ENCODE peak calls at places on chromosomes 6 and 20, in four cellular contexts. One of them, this sample, is unnamed.

GRCh38 chr6:72418495-72418894 is 203.4 kb upstream of the KCNQ5 start:
- DNase-seq in A549: no peak
- DNase-seq in GM12878: no peak
- DNase-seq in K562: no peak
- DNase-seq in this sample: no peak

GRCh38 chr20:46883847-46884246 is 10.8 kb upstream of the EYA2 start:
- DNase-seq in A549: no peak
- DNase-seq in GM12878: no peak
- DNase-seq in K562: no peak
- DNase-seq in this sample: no peak

GRCh38 chr6:167497387-167498056 is 172.6 kb downstream of the TTLL2 start:
- DNase-seq in A549: no peak
- DNase-seq in GM12878: no peak
- DNase-seq in K562: no peak
- DNase-seq in this sample: peak; percentile 73

GRCh38 chr20:38143238-38143645 is 21.8 kb downstream of the TGM2 start:
- DNase-seq in A549: peak; percentile 65
- DNase-seq in GM12878: no peak
- DNase-seq in K562: peak; percentile 44
- DNase-seq in this sample: peak; percentile 99

GRCh38 chr6:87909849-87910248 is 137.8 kb upstream of the SPACA1 start:
- DNase-seq in A549: no peak
- DNase-seq in GM12878: no peak
- DNase-seq in K562: no peak
- DNase-seq in this sample: no peak

GRCh38 chr6:151247510-151247909 is 7.7 kb downstream of the AKAP12 start:
- DNase-seq in A549: no peak
- DNase-seq in GM12878: no peak
- DNase-seq in K562: no peak
- DNase-seq in this sample: no peak

GRCh38 chr6:108114861-108115597 is 40.5 kb upstream of the OSTM1 start:
- DNase-seq in A549: no peak
- DNase-seq in GM12878: no peak
- DNase-seq in K562: no peak
- DNase-seq in this sample: no peak

GRCh38 chr6:110761371-110761770 is 53.9 kb downstream of the CDK19 start:
- DNase-seq in A549: no peak
- DNase-seq in GM12878: no peak
- DNase-seq in K562: no peak
- DNase-seq in this sample: no peak

GRCh38 chr6:121382467-121383121 is 48.3 kb upstream of the TBC1D32 start:
- DNase-seq in A549: no peak
- DNase-seq in GM12878: no peak
- DNase-seq in K562: no peak
- DNase-seq in this sample: peak; percentile 14

GRCh38 chr6:44116643-44117382 is 10.4 kb downstream of the MRPL14 start:
- DNase-seq in A549: no peak
- DNase-seq in GM12878: no peak
- DNase-seq in K562: no peak
- DNase-seq in this sample: no peak

GRCh38 chr6:81105998-81106397 is 646.5 kb downstream of the TENT5A start:
- DNase-seq in A549: no peak
- DNase-seq in GM12878: no peak
- DNase-seq in K562: no peak
- DNase-seq in this sample: no peak

GRCh38 chr20:3465301-3465700 is 5.5 kb upstream of the ATRN start:
- DNase-seq in A549: no peak
- DNase-seq in GM12878: no peak
- DNase-seq in K562: no peak
- DNase-seq in this sample: no peak

GRCh38 chr6:158674342-158674969 is 24.6 kb downstream of the SYTL3 start:
- DNase-seq in A549: no peak
- DNase-seq in GM12878: no peak
- DNase-seq in K562: no peak
- DNase-seq in this sample: no peak

GRCh38 chr20:56422824-56423189 is 10.7 kb downstream of the CASS4 start:
- DNase-seq in A549: no peak
- DNase-seq in GM12878: no peak
- DNase-seq in K562: peak; percentile 42
- DNase-seq in this sample: no peak

GRCh38 chr20:45783656-45784294 is 7.9 kb downstream of the WFDC3 start:
- DNase-seq in A549: no peak
- DNase-seq in GM12878: no peak
- DNase-seq in K562: no peak
- DNase-seq in this sample: no peak

GRCh38 chr6:133300896-133301295 is 59.7 kb downstream of the EYA4 start:
- DNase-seq in A549: no peak
- DNase-seq in GM12878: no peak
- DNase-seq in K562: no peak
- DNase-seq in this sample: no peak

GRCh38 chr20:2986466-2986865 is 57.0 kb upstream of the GNRH2 start:
- DNase-seq in A549: no peak
- DNase-seq in GM12878: no peak
- DNase-seq in K562: no peak
- DNase-seq in this sample: no peak

GRCh38 chr6:16973071-16973470 is 128.8 kb upstream of the STMND1 start:
- DNase-seq in A549: no peak
- DNase-seq in GM12878: no peak
- DNase-seq in K562: no peak
- DNase-seq in this sample: no peak

GRCh38 chr20:46021361-46022359 is 7.4 kb upstream of the SLC12A5 start:
- DNase-seq in A549: peak; percentile 69
- DNase-seq in GM12878: no peak
- DNase-seq in K562: peak; percentile 96
- DNase-seq in this sample: peak; percentile 69

GRCh38 chr20:3218307-3218988 is 9.2 kb downstream of the ITPA start:
- DNase-seq in A549: peak; percentile 89
- DNase-seq in GM12878: no peak
- DNase-seq in K562: peak; percentile 74
- DNase-seq in this sample: peak; percentile 75

GRCh38 chr6:14263881-14264424 is 146.4 kb downstream of the CD83 start:
- DNase-seq in A549: no peak
- DNase-seq in GM12878: no peak
- DNase-seq in K562: no peak
- DNase-seq in this sample: no peak

GRCh38 chr6:134431306-134431919 is 113.5 kb upstream of the SGK1 start:
- DNase-seq in A549: no peak
- DNase-seq in GM12878: no peak
- DNase-seq in K562: no peak
- DNase-seq in this sample: no peak

GRCh38 chr6:130314271-130314670 is 51.5 kb upstream of the TMEM200A start:
- DNase-seq in A549: no peak
- DNase-seq in GM12878: no peak
- DNase-seq in K562: no peak
- DNase-seq in this sample: no peak

GRCh38 chr20:16069416-16070010 is 503.7 kb downstream of the KIF16B start:
- DNase-seq in A549: no peak
- DNase-seq in GM12878: peak; percentile 43
- DNase-seq in K562: no peak
- DNase-seq in this sample: no peak

GRCh38 chr6:89944181-89944755 is 50.0 kb downstream of the GJA10 start:
- DNase-seq in A549: no peak
- DNase-seq in GM12878: no peak
- DNase-seq in K562: no peak
- DNase-seq in this sample: no peak
- TF ChIP-seq ESRRA in A549: no peak
- TF ChIP-seq ESRRA in GM12878: no peak
- TF ChIP-seq ESRRA in K562: no peak
- TF ChIP-seq ESRRA in this sample: no peak

DNA sequence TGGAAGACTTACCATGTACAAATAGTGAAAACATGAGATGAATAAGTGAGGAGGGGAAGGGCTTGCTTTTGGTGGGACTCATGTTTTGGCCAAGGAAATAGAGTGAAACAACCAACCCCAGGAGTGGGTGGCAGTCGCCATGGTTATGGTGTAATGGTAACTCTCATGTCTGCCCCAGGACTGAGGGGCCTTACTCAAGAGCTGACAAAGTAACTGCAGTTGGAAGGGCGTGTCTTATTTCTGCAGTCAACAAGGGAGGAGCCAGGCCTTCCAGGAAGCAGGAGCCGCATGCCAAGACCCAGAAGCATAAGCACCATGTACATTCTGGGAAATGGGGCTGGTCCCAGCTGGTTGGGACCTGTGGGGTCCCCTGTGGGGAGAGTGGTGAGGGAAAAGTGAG is 108.5 kb downstream of the UNC5CL start:
- DNase-seq in A549: no peak
- DNase-seq in GM12878: no peak
- DNase-seq in K562: peak; percentile 39
- DNase-seq in this sample: no peak
- TF ChIP-seq MAX in A549: no peak
- TF ChIP-seq MAX in GM12878: no peak
- TF ChIP-seq MAX in K562: no peak
- TF ChIP-seq MAX in this sample: no peak

DNA sequence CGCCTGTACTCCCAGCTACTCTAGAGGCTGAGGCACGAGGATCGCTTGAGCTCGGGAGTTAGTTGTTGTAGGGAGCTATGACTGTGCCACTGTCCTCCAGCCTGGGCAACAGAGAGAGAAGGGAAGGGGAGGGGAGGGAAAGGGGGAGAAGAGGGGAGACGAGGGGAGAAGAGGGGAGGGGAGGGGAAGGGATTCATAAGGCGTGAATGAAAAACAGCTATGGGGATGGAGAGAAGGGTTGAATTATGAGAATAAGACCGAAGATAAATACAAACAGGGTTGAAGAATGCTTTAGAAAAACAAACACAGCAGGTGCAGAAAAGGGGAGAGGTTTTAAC is 106.0 kb downstream of the TRIM27 start:
- DNase-seq in A549: no peak
- DNase-seq in GM12878: no peak
- DNase-seq in K562: no peak
- DNase-seq in this sample: no peak
- H3K4me3 ChIP-seq in A549: peak overlapping the region; percentile 51
- H3K4me3 ChIP-seq in GM12878: no peak overlapping the region
- H3K4me3 ChIP-seq in K562: peak overlapping the region; percentile 45
- H3K4me3 ChIP-seq in this sample: no peak overlapping the region

GRCh38 chr20:51424270-51425041 is 118.1 kb downstream of the NFATC2 start:
- DNase-seq in A549: no peak
- DNase-seq in GM12878: no peak
- DNase-seq in K562: no peak
- DNase-seq in this sample: no peak

GRCh38 chr20:51420805-51421204 is 121.7 kb downstream of the NFATC2 start:
- DNase-seq in A549: no peak
- DNase-seq in GM12878: no peak
- DNase-seq in K562: no peak
- DNase-seq in this sample: no peak

GRCh38 chr20:51423810-51424209 is 118.7 kb downstream of the NFATC2 start:
- DNase-seq in A549: no peak
- DNase-seq in GM12878: no peak
- DNase-seq in K562: no peak
- DNase-seq in this sample: no peak

GRCh38 chr20:51425347-51426106 is 117.0 kb downstream of the NFATC2 start:
- DNase-seq in A549: no peak
- DNase-seq in GM12878: no peak
- DNase-seq in K562: no peak
- DNase-seq in this sample: no peak

GRCh38 chr20:51422912-51423667 is 119.4 kb downstream of the NFATC2 start:
- DNase-seq in A549: no peak
- DNase-seq in GM12878: no peak
- DNase-seq in K562: no peak
- DNase-seq in this sample: no peak
- TF ChIP-seq ESRRA in A549: no peak
- TF ChIP-seq ESRRA in GM12878: no peak
- TF ChIP-seq ESRRA in K562: no peak
- TF ChIP-seq ESRRA in this sample: no peak

GRCh38 chr6:20188630-20189075 is 23.6 kb downstream of the MBOAT1 start:
- DNase-seq in A549: no peak
- DNase-seq in GM12878: no peak
- DNase-seq in K562: no peak
- DNase-seq in this sample: no peak

GRCh38 chr6:20197251-20197650 is 15.0 kb downstream of the MBOAT1 start:
- DNase-seq in A549: no peak
- DNase-seq in GM12878: no peak
- DNase-seq in K562: no peak
- DNase-seq in this sample: no peak

GRCh38 chr6:20192625-20193024 is 19.6 kb downstream of the MBOAT1 start:
- DNase-seq in A549: no peak
- DNase-seq in GM12878: no peak
- DNase-seq in K562: no peak
- DNase-seq in this sample: no peak

GRCh38 chr6:20186981-20187380 is 25.3 kb downstream of the MBOAT1 start:
- DNase-seq in A549: no peak
- DNase-seq in GM12878: no peak
- DNase-seq in K562: no peak
- DNase-seq in this sample: no peak

DNA sequence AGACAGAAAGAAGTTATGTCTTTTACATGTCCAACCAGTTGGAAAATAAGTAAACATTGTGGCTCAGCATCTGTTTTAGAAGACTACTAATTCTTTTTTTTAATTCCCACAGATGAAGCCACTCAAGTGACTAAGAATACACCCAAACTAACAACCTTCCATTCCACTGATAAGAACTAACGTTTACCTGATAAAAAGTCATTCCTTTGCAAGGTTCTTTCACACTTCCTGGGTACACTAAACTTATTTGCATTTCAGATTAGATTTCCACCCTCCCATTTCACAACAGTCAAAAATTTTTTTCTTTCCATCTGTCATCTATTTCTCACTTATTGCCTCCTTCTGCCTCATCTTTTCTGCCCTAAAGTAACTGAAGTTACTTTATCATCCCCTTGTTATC is 20.3 kb downstream of the MBOAT1 start:
- DNase-seq in A549: no peak
- DNase-seq in GM12878: no peak
- DNase-seq in K562: no peak
- DNase-seq in this sample: no peak
- TF ChIP-seq MAX in A549: no peak
- TF ChIP-seq MAX in GM12878: no peak
- TF ChIP-seq MAX in K562: no peak
- TF ChIP-seq MAX in this sample: no peak

GRCh38 chr20:58907481-58908137 is 55.1 kb downstream of the GNAS start:
- DNase-seq in A549: no peak
- DNase-seq in GM12878: peak; percentile 98
- DNase-seq in K562: peak; percentile 56
- DNase-seq in this sample: peak; percentile 50
- H3K4me3 ChIP-seq in A549: no peak overlapping the region
- H3K4me3 ChIP-seq in GM12878: peak overlapping the region; percentile 67
- H3K4me3 ChIP-seq in K562: no peak overlapping the region
- H3K4me3 ChIP-seq in this sample: no peak overlapping the region

GRCh38 chr20:34843421-34843820 is 18.0 kb upstream of the NCOA6 start:
- DNase-seq in A549: no peak
- DNase-seq in GM12878: no peak
- DNase-seq in K562: no peak
- DNase-seq in this sample: no peak
- TF ChIP-seq ESRRA in A549: no peak
- TF ChIP-seq ESRRA in GM12878: no peak
- TF ChIP-seq ESRRA in K562: no peak
- TF ChIP-seq ESRRA in this sample: no peak